ENCODE peak calls at places on chromosome 14, in four cellular contexts. B is SK-N-SH, D is HCT116, A is HepG2. T is an unnamed sample.

GRCh38 chr14:63650336-63650952 is 8.8 kb upstream of the WDR89 start:
- DNase-seq in B (no peak), D (no peak), A (no peak), T (no peak)

GRCh38 chr14:23321572-23322547 is 603 bp downstream of the PABPN1 start:
- DNase-seq in B (peak), D (no peak), A (peak), T (no peak)

GRCh38 chr14:73850940-73851339 is 691 bp upstream of the PTGR2 start:
- DNase-seq in B (no peak), D (no peak), A (peak), T (no peak)

GRCh38 chr14:68703093-68703492 is 89.8 kb downstream of the ZFP36L1 start:
- DNase-seq in B (no peak), D (no peak), A (no peak), T (no peak)

GRCh38 chr14:61438036-61438435 is 116.7 kb downstream of the PRKCH start:
- DNase-seq in B (no peak), D (no peak), A (no peak), T (peak)

GRCh38 chr14:69637503-69638030 is 26.2 kb downstream of the SUSD6 start:
- DNase-seq in B (peak), D (no peak), A (peak), T (no peak)

GRCh38 chr14:33282811-33283210 is 344.1 kb downstream of the NPAS3 start:
- DNase-seq in B (no peak), D (no peak), A (no peak), T (no peak)

GRCh38 chr14:73230051-73230450 is 7.3 kb upstream of the PAPLN start:
- DNase-seq in B (no peak), D (no peak), A (no peak), T (no peak)

GRCh38 chr14:72033331-72033730 is 101.1 kb downstream of the RGS6 start:
- DNase-seq in B (no peak), D (no peak), A (no peak), T (no peak)

GRCh38 chr14:106308839-106309389 is 782.5 kb downstream of the TMEM121 start:
- DNase-seq in B (peak), D (no peak), A (peak), T (peak)

GRCh38 chr14:54579606-54580005 is 12.7 kb downstream of the SAMD4A start:
- DNase-seq in B (no peak), D (no peak), A (no peak), T (no peak)

GRCh38 chr14:99181804-99182520 is 90.0 kb downstream of the BCL11B start:
- DNase-seq in B (no peak), D (no peak), A (no peak), T (no peak)

GRCh38 chr14:54785111-54785777 is 117.4 kb downstream of the GCH1 start:
- DNase-seq in B (peak), D (no peak), A (no peak), T (no peak)

GRCh38 chr14:38860530-38860929 is 242.5 kb downstream of the SEC23A start:
- DNase-seq in B (no peak), D (no peak), A (no peak), T (no peak)

GRCh38 chr14:93114713-93115068 is 1.0 kb downstream of the ITPK1 start:
- DNase-seq in B (no peak), D (no peak), A (no peak), T (no peak)

GRCh38 chr14:23114669-23115491 is 4.2 kb downstream of the CEBPE start:
- DNase-seq in B (peak), D (peak), A (peak), T (peak)

GRCh38 chr14:104131968-104132732 is 6.2 kb upstream of the KIF26A start:
- DNase-seq in B (no peak), D (no peak), A (no peak), T (no peak)

GRCh38 chr14:94269156-94269555 is 23.9 kb downstream of the SERPINA10 start:
- DNase-seq in B (no peak), D (no peak), A (no peak), T (no peak)

GRCh38 chr14:103833711-103834110 is 13.7 kb downstream of the PPP1R13B start:
- DNase-seq in B (no peak), D (no peak), A (no peak), T (no peak)

DNA sequence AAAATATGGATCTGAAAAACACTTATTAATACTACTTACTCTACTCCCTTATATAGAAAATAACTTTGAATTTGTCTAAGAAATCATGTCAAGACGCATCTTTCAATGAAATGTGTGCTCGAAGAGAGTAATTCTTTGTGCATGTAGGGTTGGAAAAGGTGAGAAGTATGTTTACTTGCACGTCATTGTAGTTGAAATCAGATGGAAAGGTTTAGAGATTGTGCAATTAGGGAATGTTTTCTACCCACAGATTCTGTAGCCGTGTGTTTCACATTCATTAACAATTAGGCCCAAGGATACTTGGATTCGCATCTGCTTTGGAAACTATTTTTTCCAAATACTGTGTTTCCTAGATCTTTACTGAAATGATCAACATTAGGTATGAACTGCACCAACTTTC is 58.2 kb upstream of the PSMA6 start:
- DNase-seq in B (no peak), D (no peak), A (no peak), T (no peak)
- TF ChIP-seq JUND in B (no peak), D (no peak), A (no peak), T (no peak)

DNA sequence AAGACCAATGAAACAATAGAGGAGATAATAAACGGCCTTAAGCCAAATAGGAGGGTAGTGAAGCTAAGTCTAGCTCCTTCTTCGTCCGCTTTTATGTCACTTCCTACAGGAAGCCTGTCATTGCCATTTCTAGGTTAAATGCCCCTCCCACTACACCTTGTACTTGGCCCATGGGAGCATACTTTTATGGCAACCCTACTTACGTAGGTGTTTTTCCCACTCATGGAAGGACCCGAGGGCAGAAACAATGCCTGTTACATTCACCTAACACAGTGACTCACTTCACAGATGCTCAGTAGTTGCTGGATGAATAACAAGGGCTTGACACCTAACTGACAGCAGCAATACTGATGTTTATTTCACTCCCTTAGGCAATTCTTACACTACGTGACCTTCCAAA is 44.5 kb downstream of the ALKBH1 start:
- DNase-seq in B (no peak), D (no peak), A (no peak), T (no peak)
- TF ChIP-seq JUND in B (no peak), D (no peak), A (no peak), T (no peak)

DNA sequence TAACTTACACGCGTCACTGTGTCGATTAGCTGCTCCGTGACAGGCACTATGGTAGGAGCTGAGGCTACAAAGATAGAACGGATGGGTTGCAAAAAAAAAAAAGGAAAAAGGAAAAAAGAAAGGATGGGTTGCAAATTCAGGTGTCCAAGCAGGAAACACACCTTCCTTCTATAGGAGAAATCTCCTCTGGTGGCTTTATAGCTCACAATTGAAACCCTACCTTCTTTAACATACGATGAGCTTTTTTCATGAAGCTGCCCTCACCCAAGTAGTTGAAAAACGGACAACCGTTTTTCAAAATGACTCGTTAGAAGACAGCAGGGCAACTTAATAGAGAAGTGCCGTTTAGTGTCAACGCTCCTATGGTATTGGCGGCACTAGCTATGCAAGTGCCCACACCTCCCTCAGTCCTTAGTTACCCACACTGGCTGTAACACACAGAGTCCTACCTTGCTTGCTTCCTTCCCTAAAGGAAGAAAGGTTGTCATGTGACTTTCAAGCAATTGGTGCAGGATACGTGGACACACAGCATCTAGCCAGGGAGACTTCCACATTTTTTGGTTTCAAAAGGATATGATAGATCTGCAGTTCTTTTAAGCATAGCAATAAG is 677 bp upstream of the TRIP11 start:
- DNase-seq in B (peak), D (peak), A (peak), T (peak)
- TF ChIP-seq JUND in B (no peak), D (no peak), A (no peak), T (no peak)

DNA sequence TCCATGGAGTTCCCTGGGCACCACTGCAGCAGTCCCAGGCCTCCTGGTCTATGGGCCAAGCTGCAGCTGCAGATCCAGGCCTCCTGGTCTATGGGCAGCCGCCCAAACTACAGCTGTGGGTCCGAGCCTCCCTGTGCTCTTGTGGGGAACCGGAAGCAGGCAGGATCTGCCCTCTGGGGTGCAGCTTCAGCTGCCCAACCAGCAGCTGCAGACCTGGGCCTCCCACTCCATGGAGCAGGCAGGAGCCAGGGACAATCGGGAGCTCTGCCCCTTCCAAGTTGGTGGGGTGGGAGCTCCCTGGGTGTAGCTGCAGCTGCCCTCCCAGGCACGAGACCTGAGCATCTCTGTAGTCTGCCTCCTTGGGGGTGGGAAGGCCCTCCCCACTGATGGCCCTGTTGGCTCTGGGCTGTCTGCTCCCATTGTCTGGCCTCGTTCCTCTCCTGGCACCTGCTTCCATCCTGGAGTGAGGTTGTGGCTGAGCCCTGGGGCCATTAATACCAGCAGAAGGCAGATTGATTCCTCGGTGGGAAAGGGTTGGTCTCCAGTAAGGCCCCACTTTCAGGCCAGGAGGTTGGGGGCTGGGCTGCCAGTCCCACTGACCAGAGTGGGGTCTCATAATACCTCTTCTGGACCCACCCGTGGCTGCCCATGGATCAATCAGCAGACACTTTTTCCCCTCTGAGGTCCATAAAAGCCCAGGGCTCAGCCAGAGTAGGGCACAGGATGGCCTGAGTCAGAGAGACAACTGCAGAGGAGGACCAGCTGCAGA is 142.1 kb downstream of the GPR65 start:
- DNase-seq in B (no peak), D (no peak), A (no peak), T (no peak)
- TF ChIP-seq JUND in B (no peak), D (no peak), A (no peak), T (no peak)

GRCh38 chr14:51726166-51726899 is 74.6 kb downstream of the FRMD6 start:
- DNase-seq in B (no peak), D (no peak), A (no peak), T (no peak)
- TF ChIP-seq JUND in B (peak), D (no peak), A (no peak), T (no peak)